ENCODE peak calls at places on chromosomes 1 and 21, in eight cellular contexts. T is stimulated activated CD8-positive, alpha-beta memory T cell treated with anti-CD3 and anti-CD28 coated beads, Interleukin-15, amount 100 ng/mL, for 24 hours; F is NCI-H1417; P is NCI-H345; H is neural crest cell; B is fibroblast of lung; J is EL; R is left cardiac atrium. I is an unnamed sample.

GRCh38 chr1:41282679-41283317 is 40.7 kb upstream of the SCMH1 start:
- DNase-seq in T (peak), F (peak), P (peak), H (peak), B (peak), J (peak), R (peak), I (peak)

GRCh38 chr1:93061895-93062792 is 16.9 kb upstream of the MTF2 start:
- DNase-seq in T (no peak), F (peak), P (peak), H (no peak), B (peak), J (peak), R (peak), I (peak)

GRCh38 chr1:227357229-227358078 is 39.2 kb upstream of the CDC42BPA start:
- DNase-seq in T (no peak), F (no peak), P (no peak), H (no peak), B (peak), J (peak), R (peak), I (peak)

GRCh38 chr1:87024936-87025537 is 110.6 kb downstream of the HS2ST1 start:
- DNase-seq in T (no peak), F (peak), P (peak), H (no peak), B (peak), J (peak), R (no peak), I (peak)

GRCh38 chr21:39529026-39529425 is 77.3 kb downstream of the SH3BGR start:
- DNase-seq in T (no peak), F (no peak), P (no peak), H (no peak), B (no peak), J (peak), R (no peak), I (no peak)

GRCh38 chr21:32739946-32740345 is 12.1 kb upstream of the SYNJ1 start:
- DNase-seq in T (no peak), F (no peak), P (no peak), H (no peak), B (no peak), J (no peak), R (no peak), I (no peak)

GRCh38 chr21:34526618-34527290 is 14.7 kb upstream of the KCNE1 start:
- DNase-seq in T (no peak), F (no peak), P (no peak), H (peak), B (peak), J (peak), R (peak), I (peak)

GRCh38 chr1:64933296-64934070 is 32.9 kb downstream of the JAK1 start:
- DNase-seq in T (no peak), F (no peak), P (no peak), H (no peak), B (peak), J (peak), R (no peak), I (peak)

GRCh38 chr1:30058966-30059365 is 664.4 kb downstream of the MATN1 start:
- DNase-seq in T (no peak), F (no peak), P (peak), H (no peak), B (peak), J (peak), R (no peak), I (peak)

GRCh38 chr1:36151845-36152203 is 2.5 kb upstream of the TRAPPC3 start:
- DNase-seq in T (no peak), F (no peak), P (no peak), H (no peak), B (no peak), J (no peak), R (peak), I (no peak)

GRCh38 chr1:219088778-219089557 is 84.7 kb upstream of the LYPLAL1 start:
- DNase-seq in T (no peak), F (no peak), P (no peak), H (no peak), B (peak), J (peak), R (peak), I (peak)